ENCODE peak calls at places on chromosomes 4 and X, in four cellular contexts. J is hypothalamus, T is RCC 7860, I is NCI-H1048. H is an unnamed sample.

GRCh38 chrX:13659057-13659456 is 6.1 kb downstream of the TCEANC start:
- DNase-seq in J (no peak), I (no peak), T (no peak), H (no peak)

GRCh38 chr4:2441393-2442174 is 22.8 kb downstream of the CFAP99 start:
- DNase-seq in I (no peak), J (no peak), T (peak; percentile 26), H (peak; percentile 94)

GRCh38 chr4:64305565-64306254 is 103.5 kb downstream of the TECRL start:
- DNase-seq in T (no peak), I (no peak), J (no peak), H (peak; percentile 13)

GRCh38 chr4:89469930-89470375 is 162.4 kb upstream of the GPRIN3 start:
- DNase-seq in J (no peak), I (no peak), T (peak; percentile 85), H (no peak)

GRCh38 chr4:138953962-138954371 is 61.6 kb upstream of the NOCT start:
- DNase-seq in J (no peak), T (peak; percentile 78), I (no peak), H (no peak)

GRCh38 chr4:126124817-126125216 is 810.1 kb downstream of the FAT4 start:
- DNase-seq in T (no peak), I (no peak), J (no peak), H (no peak)

GRCh38 chr4:16083217-16084191 is at the start of gene PROM1:
- DNase-seq in I (no peak), T (no peak), J (no peak), H (peak; percentile 82)

GRCh38 chr4:40492747-40493146 is 136.9 kb downstream of the RBM47 start:
- DNase-seq in I (no peak), J (no peak), T (no peak), H (no peak)

GRCh38 chr4:21827575-21827974 is 121.0 kb downstream of the KCNIP4 start:
- DNase-seq in T (no peak), I (no peak), J (no peak), H (no peak)

GRCh38 chrX:47361538-47362511 is 8.6 kb upstream of the ZNF157 start:
- DNase-seq in I (peak; percentile 30), T (peak; percentile 24), J (peak; percentile 41), H (peak; percentile 95)

GRCh38 chr4:41363384-41363981 is 106.8 kb downstream of the UCHL1 start:
- DNase-seq in T (peak; percentile 19), I (no peak), J (no peak), H (peak; percentile 63)

GRCh38 chr4:98648602-98649001 is 9.8 kb downstream of the TSPAN5 start:
- DNase-seq in T (no peak), I (no peak), J (no peak), H (no peak)

GRCh38 chrX:43718081-43718480 is 62.0 kb downstream of the MAOA start:
- DNase-seq in T (peak; percentile 57), J (no peak), I (no peak), H (no peak)

GRCh38 chr4:24070117-24070516 is 180.3 kb upstream of the PPARGC1A start:
- DNase-seq in I (no peak), J (no peak), T (peak; percentile 89), H (no peak)

GRCh38 chr4:123446791-123447474 is 50.3 kb downstream of the SPRY1 start:
- DNase-seq in I (no peak), T (no peak), J (no peak), H (peak; percentile 8)

GRCh38 chrX:20829665-20830481 is 544.3 kb upstream of the CNKSR2 start:
- DNase-seq in I (no peak), J (no peak), T (peak; percentile 83), H (no peak)

GRCh38 chrX:127574829-127575228 is 477.4 kb downstream of the ACTRT1 start:
- DNase-seq in I (no peak), J (no peak), T (no peak), H (no peak)

GRCh38 chr4:87353592-87353991 is 30.9 kb upstream of the HSD17B13 start:
- DNase-seq in J (no peak), I (no peak), T (peak; percentile 10), H (peak; percentile 71)

GRCh38 chrX:124229374-124229773 is 103.1 kb upstream of the TEX13D start:
- DNase-seq in J (no peak), I (no peak), T (no peak), H (peak; percentile 28)

GRCh38 chr4:57093816-57094481 is 16.2 kb downstream of the IGFBP7 start:
- DNase-seq in I (no peak), J (no peak), T (no peak), H (no peak)

GRCh38 chrX:48649109-48649508 is 34.5 kb upstream of the WAS start:
- DNase-seq in J (no peak), I (no peak), T (no peak), H (no peak)

GRCh38 chrX:71256051-71256450 is 2.1 kb upstream of the ZMYM3 start:
- DNase-seq in I (no peak), T (no peak), J (no peak), H (no peak)

GRCh38 chrX:11908371-11908770 is 150.3 kb downstream of the MSL3 start:
- DNase-seq in J (no peak), T (no peak), I (no peak), H (peak; percentile 57)

GRCh38 chrX:136457303-136457917 is 30.3 kb upstream of the BRS3 start:
- DNase-seq in T (no peak), J (no peak), I (no peak), H (no peak)

GRCh38 chrX:149760965-149761364 is 12.9 kb upstream of the HSFX1 start:
- DNase-seq in I (no peak), J (no peak), T (no peak), H (no peak)

GRCh38 chr4:54228064-54228527 is 997 bp upstream of the PDGFRA start:
- DNase-seq in I (no peak), J (peak; percentile 39), T (no peak), H (peak; percentile 92)

H was measured in GM23338.